ENCODE peak calls at places on chromosomes 16 and 17, in six cellular contexts. W is tibial nerve, V is HFF-Myc, E is OCI-LY7, Z is fibroblast of the aortic adventitia, Q is suprapubic skin. C is an unnamed sample.

GRCh38 chr16:84357191-84357651 is 11.1 kb upstream of the ATP2C2 start:
- DNase-seq in V (no peak), E (no peak), Z (no peak), W (no peak), Q (no peak), C (no peak)

GRCh38 chr16:27324851-27325301 is 11.1 kb downstream of the IL4R start:
- DNase-seq in W (no peak), E (no peak), Z (no peak), Q (peak; percentile 73), V (no peak), C (no peak)

GRCh38 chr17:66302761-66303626 is 581 bp downstream of the PRKCA start:
- DNase-seq in E (peak; percentile 57), V (no peak), W (peak; percentile 39), Q (no peak), Z (peak; percentile 61), C (peak; percentile 49)

GRCh38 chr17:17228521-17229279 is 8.3 kb downstream of the FLCN start:
- DNase-seq in V (no peak), Q (no peak), W (no peak), Z (no peak), E (no peak), C (no peak)

GRCh38 chr17:77388384-77389306 is 247.9 kb downstream of the SEC14L1 start:
- DNase-seq in Z (no peak), E (no peak), V (no peak), Q (no peak), W (no peak), C (no peak)

GRCh38 chr17:58224315-58224714 is 5.3 kb upstream of the MKS1 start:
- DNase-seq in Z (peak; percentile 53), E (no peak), V (peak; percentile 52), W (no peak), Q (no peak), C (no peak)

GRCh38 chr17:67376509-67376891 is 581 bp upstream of the PITPNC1 start:
- DNase-seq in E (peak; percentile 47), Z (peak; percentile 69), W (peak; percentile 26), V (peak; percentile 62), Q (no peak), C (no peak)

GRCh38 chr17:15398736-15399331 is 57.4 kb upstream of the TEKT3 start:
- DNase-seq in Q (no peak), E (no peak), V (no peak), Z (peak; percentile 22), W (no peak), C (no peak)

GRCh38 chr17:18262641-18263040 is 2.2 kb downstream of the MIEF2 start:
- DNase-seq in E (no peak), W (no peak), V (no peak), Z (no peak), Q (no peak), C (no peak)

GRCh38 chr17:6853764-6854442 is 22.4 kb upstream of the TEKT1 start:
- DNase-seq in Z (no peak), Q (no peak), W (no peak), V (no peak), E (peak; percentile 80), C (no peak)

GRCh38 chr17:50191070-50192045 is 10.1 kb downstream of the COL1A1 start:
- DNase-seq in V (no peak), Q (no peak), W (no peak), Z (peak; percentile 48), E (no peak), C (no peak)

GRCh38 chr16:19831678-19832077 is 53.0 kb downstream of the GPRC5B start:
- DNase-seq in W (no peak), Z (peak; percentile 65), E (no peak), Q (no peak), V (no peak), C (no peak)

GRCh38 chr16:79843631-79844043 is 243.1 kb upstream of the MAF start:
- DNase-seq in Q (no peak), V (no peak), Z (no peak), W (no peak), E (no peak), C (no peak)

GRCh38 chr16:48556913-48557351 is 53.0 kb downstream of the N4BP1 start:
- DNase-seq in Q (no peak), Z (peak; percentile 74), E (no peak), V (no peak), W (no peak), C (peak; percentile 40)

GRCh38 chr16:55471448-55472097 is 7.4 kb upstream of the MMP2 start:
- DNase-seq in W (no peak), V (no peak), Z (peak; percentile 92), E (no peak), Q (no peak), C (no peak)

GRCh38 chr17:7252176-7253043 is at the start of gene ELP5:
- DNase-seq in Z (peak; percentile 96), Q (peak; percentile 98), E (peak; percentile 96), W (peak; percentile 95), V (no peak), C (peak; percentile 97)

GRCh38 chr17:30975042-30975820 is 4.4 kb downstream of the RNF135 start:
- DNase-seq in W (no peak), Z (no peak), E (no peak), V (no peak), Q (peak; percentile 48), C (no peak)

GRCh38 chr17:30969989-30970680 is 704 bp upstream of the RNF135 start:
- DNase-seq in E (no peak), Q (no peak), W (no peak), Z (peak; percentile 62), V (no peak), C (peak; percentile 39)

DNA sequence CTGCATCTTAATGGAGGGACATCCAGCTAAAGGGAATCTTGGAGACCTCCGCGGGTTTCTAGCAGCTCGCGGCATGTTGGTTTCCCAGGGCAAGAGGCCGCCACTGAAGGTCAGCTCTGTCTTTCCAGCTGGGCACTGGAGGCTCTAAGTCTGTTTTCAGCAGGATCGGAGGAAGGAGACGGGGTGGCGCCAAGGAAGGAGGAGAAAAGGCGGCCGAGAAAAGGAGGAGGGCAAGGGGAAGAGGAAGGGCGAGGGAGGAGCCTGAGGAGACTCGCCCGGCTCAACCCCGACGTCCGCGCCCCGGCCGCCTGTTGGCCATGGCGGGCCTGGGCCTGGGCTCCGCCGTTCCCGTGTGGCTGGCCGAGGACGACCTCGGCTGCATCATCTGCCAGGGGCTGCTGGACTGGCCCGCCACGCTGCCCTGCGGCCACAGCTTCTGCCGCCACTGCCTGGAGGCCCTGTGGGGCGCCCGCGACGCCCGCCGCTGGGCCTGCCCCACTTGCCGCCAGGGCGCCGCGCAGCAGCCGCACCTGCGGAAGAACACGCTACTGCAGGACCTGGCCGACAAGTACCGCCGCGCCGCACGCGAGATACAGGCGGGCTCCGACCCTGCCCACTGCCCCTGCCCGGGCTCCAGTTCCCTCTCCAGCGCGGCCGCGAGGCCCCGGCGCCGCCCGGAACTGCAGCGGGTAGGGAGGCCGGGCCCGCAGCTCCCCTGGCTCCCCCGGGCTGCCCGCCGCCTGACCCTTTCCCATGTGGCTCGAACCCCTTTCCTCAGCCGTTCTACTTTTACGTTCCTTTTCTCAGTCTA is at the start of gene RNF135:
- DNase-seq in Q (peak; percentile 90), Z (peak; percentile 87), V (peak; percentile 42), W (peak; percentile 79), E (no peak), C (peak; percentile 86)
- TF ChIP-seq CTCF in Q (peak; percentile 47), Z (peak; percentile 23), V (peak; percentile 4), W (peak; percentile 88), E (no peak), C (no peak)

GRCh38 chr16:29790183-29790948 is at the start of gene KIF22:
- DNase-seq in Q (peak; percentile 100), W (peak; percentile 99), E (peak; percentile 99), Z (peak; percentile 99), V (peak; percentile 94), C (peak; percentile 100)

GRCh38 chr16:29789775-29790182 is 772 bp upstream of the KIF22 start:
- DNase-seq in Q (no peak), V (no peak), Z (no peak), W (no peak), E (peak; percentile 47), C (peak; percentile 54)

GRCh38 chr16:29784157-29784556 is 6.1 kb downstream of the ZG16 start:
- DNase-seq in W (no peak), Q (no peak), E (no peak), V (no peak), Z (no peak), C (no peak)

GRCh38 chr16:29779474-29779873 is 1.4 kb downstream of the ZG16 start:
- DNase-seq in Z (peak; percentile 27), V (no peak), E (no peak), Q (no peak), W (no peak), C (no peak)

GRCh38 chr16:29784901-29785500 is 5.5 kb upstream of the KIF22 start:
- DNase-seq in E (peak; percentile 14), Z (peak; percentile 55), Q (peak; percentile 89), W (peak; percentile 42), V (no peak), C (peak; percentile 85)
- TF ChIP-seq CTCF in E (peak; percentile 75), Z (peak; percentile 80), Q (peak; percentile 75), W (peak; percentile 79), V (peak; percentile 87), C (peak; percentile 78)

DNA sequence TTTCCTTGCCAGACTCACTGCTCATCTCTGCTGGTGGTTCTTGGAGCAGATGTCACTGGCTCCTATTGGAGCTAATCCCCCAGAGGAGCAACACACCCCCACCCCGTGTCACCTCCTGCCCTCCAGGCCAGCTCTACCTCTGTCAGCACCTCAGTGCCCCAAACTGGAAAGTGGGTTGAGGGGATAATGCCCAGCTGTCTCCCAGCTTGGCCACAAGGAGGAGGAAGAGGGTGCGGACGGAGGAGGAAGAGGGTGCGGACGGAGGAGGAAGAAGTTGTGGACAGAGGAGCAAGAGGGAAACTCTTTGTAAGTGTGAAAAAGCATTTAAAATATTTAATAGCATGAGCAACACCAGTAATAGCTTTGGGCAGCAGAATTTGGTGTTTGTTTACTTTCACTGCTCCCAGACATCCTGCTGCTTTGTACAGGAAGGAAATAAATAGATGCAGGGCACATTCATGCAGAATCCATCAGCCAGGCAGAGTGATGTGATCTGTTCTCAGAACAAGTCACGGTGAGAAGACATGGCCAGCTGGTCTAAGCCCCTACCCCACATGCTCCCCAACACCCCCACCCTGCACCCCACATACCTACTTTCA is 82.5 kb downstream of the C17orf67 start:
- DNase-seq in V (no peak), Z (no peak), Q (no peak), E (no peak), W (no peak), C (no peak)
- TF ChIP-seq CTCF in V (peak; percentile 41), Z (no peak), Q (no peak), E (no peak), W (no peak), C (no peak)

GRCh38 chr17:72719582-72720493 is 372.6 kb downstream of the SLC39A11 start:
- DNase-seq in W (no peak), Q (no peak), V (no peak), Z (no peak), E (no peak), C (no peak)

GRCh38 chr17:72719206-72719581 is 373.3 kb downstream of the SLC39A11 start:
- DNase-seq in W (no peak), Z (no peak), Q (no peak), V (no peak), E (no peak), C (no peak)

GRCh38 chr17:72717676-72718075 is 374.8 kb downstream of the SLC39A11 start:
- DNase-seq in W (no peak), V (no peak), Q (no peak), E (no peak), Z (no peak), C (no peak)

GRCh38 chr17:72715906-72716572 is 376.4 kb downstream of the SLC39A11 start:
- DNase-seq in E (no peak), W (peak; percentile 30), V (peak; percentile 90), Q (no peak), Z (peak; percentile 85), C (no peak)

DNA sequence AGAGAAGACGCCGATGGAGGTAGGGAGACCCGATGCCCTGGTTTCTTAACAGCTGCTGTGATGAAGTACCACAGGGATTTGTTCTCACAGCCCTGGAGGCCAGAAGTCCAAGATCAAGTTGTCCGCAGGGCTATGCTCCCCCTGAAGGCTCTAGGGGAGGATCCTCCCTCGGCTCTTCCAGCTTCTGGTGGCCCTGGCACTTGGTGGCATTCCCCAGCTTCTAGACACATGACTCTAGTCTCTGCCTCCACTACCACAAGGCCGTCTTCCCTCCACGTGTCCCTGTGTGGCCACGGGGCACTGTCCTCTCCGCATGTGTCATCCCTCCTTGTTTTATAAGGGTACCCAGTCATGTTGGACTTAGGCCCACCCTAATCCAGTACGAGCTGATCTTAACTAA is 375.2 kb downstream of the SLC39A11 start:
- DNase-seq in Z (no peak), Q (no peak), V (no peak), W (no peak), E (no peak), C (no peak)
- TF ChIP-seq CTCF in Z (no peak), Q (no peak), V (no peak), W (no peak), E (no peak), C (no peak)